ENCODE peak calls at places on chromosomes 13 and 19, in ten cellular contexts. D, P, Z, E, K, G, L, H, B and M are unnamed samples.

GRCh38 chr13:20492641-20493040 is 33.0 kb downstream of the CRYL1 start:
- DNase-seq in D (peak), P (no peak), Z (peak), E (peak), K (peak), G (no peak), L (peak), H (no peak), B (peak), M (no peak)

GRCh38 chr19:37988758-37989635 is 82.0 kb downstream of the SIPA1L3 start:
- DNase-seq in D (no peak), P (no peak), Z (no peak), E (no peak), K (no peak), G (no peak), L (no peak), H (no peak), B (peak), M (no peak)

GRCh38 chr13:20161275-20161950 is 561 bp upstream of the GJA3 start:
- DNase-seq in D (peak), P (no peak), Z (peak), E (no peak), K (peak), G (no peak), L (no peak), H (no peak), B (no peak), M (peak)

GRCh38 chr19:43534811-43535761 is 2.1 kb downstream of the ZNF575 start:
- DNase-seq in D (peak), P (no peak), Z (peak), E (peak), K (peak), G (peak), L (peak), H (peak), B (peak), M (no peak)

GRCh38 chr19:47072323-47072722 is 23.9 kb upstream of the TMEM160 start:
- DNase-seq in D (no peak), P (no peak), Z (no peak), E (no peak), K (no peak), G (no peak), L (no peak), H (no peak), B (no peak), M (no peak)

GRCh38 chr13:100544866-100545683 is 43.5 kb downstream of the GGACT start:
- DNase-seq in D (no peak), P (no peak), Z (no peak), E (no peak), K (no peak), G (no peak), L (peak), H (no peak), B (no peak), M (no peak)

GRCh38 chr19:4099054-4099764 is 24.7 kb downstream of the MAP2K2 start:
- DNase-seq in D (no peak), P (no peak), Z (no peak), E (no peak), K (no peak), G (no peak), L (no peak), H (no peak), B (no peak), M (no peak)

GRCh38 chr19:42176990-42177685 is 40.3 kb downstream of the DEDD2 start:
- DNase-seq in D (peak), P (peak), Z (peak), E (peak), K (peak), G (peak), L (peak), H (peak), B (peak), M (peak)

GRCh38 chr13:25217023-25217909 is 45.2 kb upstream of the AMER2 start:
- DNase-seq in D (no peak), P (peak), Z (no peak), E (no peak), K (no peak), G (peak), L (no peak), H (no peak), B (no peak), M (no peak)

GRCh38 chr19:57620673-57621348 is 6.8 kb downstream of the ZNF134 start:
- DNase-seq in D (no peak), P (peak), Z (no peak), E (no peak), K (no peak), G (no peak), L (no peak), H (no peak), B (no peak), M (no peak)

GRCh38 chr19:58492265-58492664 is 16.1 kb downstream of the ZNF446 start:
- DNase-seq in D (no peak), P (no peak), Z (no peak), E (no peak), K (no peak), G (no peak), L (no peak), H (no peak), B (no peak), M (no peak)

GRCh38 chr13:40665754-40666057 is 735 bp downstream of the FOXO1 start:
- DNase-seq in D (no peak), P (no peak), Z (no peak), E (no peak), K (peak), G (peak), L (no peak), H (no peak), B (peak), M (peak)

GRCh38 chr19:35063940-35064818 is 22.7 kb downstream of the HPN start:
- DNase-seq in D (no peak), P (peak), Z (no peak), E (peak), K (no peak), G (peak), L (no peak), H (no peak), B (no peak), M (no peak)

GRCh38 chr19:3534375-3535234 is 4.4 kb upstream of the TEKTIP1 start:
- DNase-seq in D (no peak), P (no peak), Z (no peak), E (no peak), K (no peak), G (no peak), L (no peak), H (no peak), B (no peak), M (no peak)

GRCh38 chr13:42113478-42113877 is 65.0 kb downstream of the DGKH start:
- DNase-seq in D (no peak), P (no peak), Z (no peak), E (no peak), K (no peak), G (no peak), L (no peak), H (no peak), B (no peak), M (no peak)

GRCh38 chr13:110152351-110152750 is 154.6 kb downstream of the COL4A1 start:
- DNase-seq in D (no peak), P (no peak), Z (no peak), E (no peak), K (no peak), G (no peak), L (no peak), H (no peak), B (no peak), M (no peak)

GRCh38 chr19:5949792-5950305 is 28.1 kb downstream of the RANBP3 start:
- DNase-seq in D (no peak), P (no peak), Z (no peak), E (no peak), K (no peak), G (no peak), L (no peak), H (no peak), B (no peak), M (peak)

GRCh38 chr13:106521101-106521799 is 14.2 kb downstream of the EFNB2 start:
- DNase-seq in D (no peak), P (no peak), Z (no peak), E (no peak), K (no peak), G (no peak), L (no peak), H (no peak), B (no peak), M (no peak)

GRCh38 chr13:24233351-24233901 is 72.9 kb downstream of the SPATA13 start:
- DNase-seq in D (no peak), P (no peak), Z (no peak), E (peak), K (no peak), G (peak), L (no peak), H (no peak), B (no peak), M (no peak)

GRCh38 chr13:113741101-113741731 is 17.8 kb upstream of the TMEM255B start:
- DNase-seq in D (no peak), P (no peak), Z (no peak), E (no peak), K (no peak), G (no peak), L (no peak), H (no peak), B (no peak), M (no peak)

GRCh38 chr13:23901365-23901764 is 4.1 kb upstream of the C1QTNF9B start:
- DNase-seq in D (no peak), P (peak), Z (no peak), E (no peak), K (no peak), G (peak), L (no peak), H (no peak), B (no peak), M (no peak)

GRCh38 chr13:114008964-114009589 is 35.2 kb upstream of the C13orf46 start:
- DNase-seq in D (no peak), P (no peak), Z (no peak), E (no peak), K (no peak), G (no peak), L (no peak), H (no peak), B (no peak), M (no peak)